ENCODE peak calls at places on chromosome X, in eight cellular contexts. W is upper lobe of right lung, G is psoas muscle, K is mucosa of descending colon, R is upper lobe of left lung, E is prostate gland, U is AG10803, H is MM.1S. D is an unnamed sample.

GRCh38 chrX:103376979-103377324 is 614 bp downstream of the BEX3 start:
- DNase-seq in G (no peak), H (no peak), R (no peak), K (peak; percentile 10), U (no peak), W (no peak), E (no peak), D (no peak)

GRCh38 chrX:1390621-1391369 is 1.1 kb downstream of the SLC25A6 start:
- DNase-seq in R (peak; percentile 20), K (no peak), H (no peak), E (no peak), U (no peak), G (peak; percentile 23), W (peak; percentile 58), D (no peak)

GRCh38 chrX:119942831-119943184 is 743 bp downstream of the NKAP start:
- DNase-seq in U (no peak), W (no peak), H (no peak), R (no peak), G (no peak), E (no peak), K (no peak), D (no peak)

GRCh38 chrX:153934473-153935325 is at the start of gene NAA10:
- DNase-seq in H (peak; percentile 83), G (peak; percentile 84), W (peak; percentile 86), U (peak; percentile 59), K (peak; percentile 71), E (peak; percentile 49), R (peak; percentile 80), D (no peak)

GRCh38 chrX:45852884-45853283 is 652.2 kb upstream of the DIPK2B start:
- DNase-seq in H (no peak), R (no peak), G (no peak), U (peak; percentile 50), K (no peak), W (no peak), E (no peak), D (no peak)

GRCh38 chrX:14946721-14947120 is 73.5 kb downstream of the MOSPD2 start:
- DNase-seq in E (no peak), U (no peak), H (no peak), R (no peak), W (no peak), G (no peak), K (no peak), D (no peak)

GRCh38 chrX:40646489-40647306 is 663 bp downstream of the CXorf38 start:
- DNase-seq in U (peak; percentile 28), K (peak; percentile 56), H (peak; percentile 19), R (peak; percentile 50), G (peak; percentile 52), W (peak; percentile 70), E (peak; percentile 17), D (no peak)

GRCh38 chrX:150841466-150842197 is 56.8 kb downstream of the CD99L2 start:
- DNase-seq in U (peak; percentile 50), K (no peak), E (no peak), H (no peak), W (no peak), G (no peak), R (no peak), D (no peak)

GRCh38 chrX:6052111-6052745 is 176.4 kb downstream of the NLGN4X start:
- DNase-seq in G (no peak), H (no peak), U (no peak), E (no peak), R (no peak), K (no peak), W (no peak), D (no peak)

GRCh38 chrX:84318661-84319060 is 130.7 kb upstream of the RPS6KA6 start:
- DNase-seq in G (no peak), E (no peak), H (no peak), R (no peak), W (no peak), K (no peak), U (no peak), D (no peak)

GRCh38 chrX:115582871-115583729 is 22.1 kb downstream of the PLS3 start:
- DNase-seq in U (peak; percentile 54), H (no peak), G (no peak), K (no peak), W (peak; percentile 64), R (peak; percentile 60), E (no peak), D (no peak)

GRCh38 chrX:119709630-119710029 is 16.7 kb upstream of the SEPTIN6 start:
- DNase-seq in G (no peak), E (no peak), W (no peak), U (no peak), H (no peak), K (no peak), R (no peak), D (no peak)

GRCh38 chrX:866441-866990 is 235.9 kb downstream of the SHOX start:
- DNase-seq in W (no peak), U (no peak), G (no peak), E (no peak), R (no peak), H (no peak), K (no peak), D (no peak)

GRCh38 chrX:17931855-17932254 is 70.8 kb upstream of the RAI2 start:
- DNase-seq in K (no peak), R (no peak), G (no peak), E (no peak), W (no peak), H (no peak), U (no peak), D (no peak)

GRCh38 chrX:17932781-17933180 is 71.7 kb upstream of the RAI2 start:
- DNase-seq in R (no peak), H (no peak), W (no peak), U (no peak), E (no peak), G (no peak), K (no peak), D (no peak)

GRCh38 chrX:17933856-17934255 is 72.8 kb upstream of the RAI2 start:
- DNase-seq in R (no peak), E (no peak), U (no peak), K (no peak), W (no peak), G (no peak), H (no peak), D (no peak)

GRCh38 chrX:17930850-17931249 is 69.8 kb upstream of the RAI2 start:
- DNase-seq in K (no peak), W (no peak), H (no peak), G (no peak), E (no peak), R (no peak), U (no peak), D (no peak)
- TF ChIP-seq CTCF in K (no peak), W (no peak), H (no peak), G (no peak), E (no peak), R (no peak), U (no peak), D (peak; percentile 28)

GRCh38 chrX:111095974-111096870 is at the start of gene PAK3:
- DNase-seq in E (no peak), K (peak; percentile 14), U (peak; percentile 26), W (peak; percentile 55), H (peak; percentile 15), R (peak; percentile 44), G (peak; percentile 25), D (no peak)
- H3K4me3 ChIP-seq in E (peak within 1 kb of the TSS; percentile 27), K (no peak within 1 kb of the TSS), U (peak within 1 kb of the TSS; percentile 52), W (peak within 1 kb of the TSS; percentile 48), H (peak within 1 kb of the TSS; percentile 64), R (peak within 1 kb of the TSS; percentile 38), G (peak within 1 kb of the TSS; percentile 64), D (peak within 1 kb of the TSS; percentile 50)

GRCh38 chrX:16826207-16826606 is 39.9 kb downstream of the TXLNG start:
- DNase-seq in G (no peak), U (peak; percentile 58), R (no peak), H (peak; percentile 39), W (no peak), K (no peak), E (no peak), D (no peak)
- TF ChIP-seq CTCF in G (peak; percentile 65), U (peak; percentile 54), R (peak; percentile 39), H (peak; percentile 44), W (peak; percentile 30), K (no peak), E (peak; percentile 54), D (peak; percentile 52)

DNA sequence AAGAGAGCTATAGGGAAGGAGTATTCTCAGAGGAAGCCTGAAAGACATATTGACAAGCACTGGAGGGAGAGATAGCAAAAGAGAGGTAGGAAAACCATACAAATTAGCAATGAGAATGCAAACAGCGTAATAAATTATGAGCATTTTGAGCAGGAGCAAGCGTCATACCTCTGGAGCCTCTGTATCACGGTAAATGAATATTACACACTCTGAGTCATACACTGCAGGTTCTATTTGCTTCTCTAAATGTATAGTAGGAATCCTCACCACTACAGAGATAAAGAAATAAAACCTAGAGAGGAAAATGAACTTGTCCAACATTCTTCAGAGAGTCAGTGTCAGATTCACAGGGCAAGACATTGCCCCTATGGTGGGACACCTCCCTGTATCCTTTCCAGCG is 46.4 kb upstream of the GABRE start:
- DNase-seq in R (no peak), U (no peak), E (no peak), H (no peak), W (no peak), G (no peak), K (no peak), D (no peak)
- H3K4me3 ChIP-seq in R (no peak overlapping the region), U (no peak overlapping the region), E (no peak overlapping the region), H (no peak overlapping the region), W (no peak overlapping the region), G (no peak overlapping the region), K (no peak overlapping the region), D (no peak overlapping the region)

GRCh38 chrX:70201732-70202131 is 24.4 kb downstream of the DGAT2L6 start:
- DNase-seq in E (no peak), K (no peak), H (no peak), W (no peak), U (no peak), R (no peak), G (no peak), D (no peak)

DNA sequence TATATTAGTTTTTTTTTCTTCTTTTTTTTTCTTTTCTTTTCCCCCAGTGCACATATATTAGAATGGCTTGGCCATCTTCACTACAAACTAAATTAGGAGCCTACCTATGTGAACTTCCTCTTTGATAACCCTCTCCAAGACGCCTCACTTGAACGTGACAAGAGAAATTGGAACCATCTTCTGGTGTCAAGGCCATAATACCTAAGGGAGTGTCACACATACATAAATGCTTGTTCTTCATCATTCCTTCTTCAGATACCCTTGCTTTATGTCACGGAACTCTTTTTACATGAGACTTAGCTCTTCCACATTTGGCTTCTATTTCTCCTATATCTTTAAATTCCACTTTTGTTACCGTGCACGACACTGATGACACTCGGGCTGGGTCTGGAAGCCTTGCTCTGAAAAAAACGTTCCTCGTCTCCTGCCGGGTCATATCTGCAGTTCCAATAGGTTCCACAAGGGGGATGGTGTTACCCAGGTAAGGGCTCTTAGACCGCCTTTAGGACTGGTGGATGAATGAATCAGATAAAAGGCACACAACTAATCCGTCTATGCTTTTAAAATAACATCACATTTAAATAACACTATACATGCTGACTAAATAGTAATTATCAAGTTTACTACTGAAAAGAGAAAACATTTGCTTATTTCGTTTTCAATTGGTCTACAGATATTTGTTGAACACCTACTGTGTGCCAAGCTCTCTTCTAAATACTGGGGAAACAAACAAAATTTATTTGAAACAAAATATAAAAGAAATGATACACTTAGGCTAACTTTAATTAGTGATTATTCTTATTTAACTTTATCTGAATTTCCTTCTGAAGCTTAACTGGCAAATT is 19.9 kb downstream of the DGAT2L6 start:
- DNase-seq in E (peak; percentile 36), R (peak; percentile 31), W (no peak), K (peak; percentile 81), U (peak; percentile 36), H (peak; percentile 40), G (no peak), D (peak; percentile 41)
- TF ChIP-seq CTCF in E (peak; percentile 49), R (peak; percentile 54), W (peak; percentile 64), K (peak; percentile 27), U (peak; percentile 70), H (peak; percentile 49), G (peak; percentile 61), D (peak; percentile 57)

D was measured in LNCaP clone FGC.